ENCODE peak calls at places on chromosomes 4 and X, in six cellular contexts. Q is HCT116, J is hepatocyte, M is MM.1S, Y is GM23338, N is neural progenitor cell. K is an unnamed sample.

GRCh38 chr4:106659386-106659785 is 290.8 kb upstream of the GIMD1 start:
- DNase-seq in Q (no peak), J (no peak), M (no peak), Y (no peak), N (no peak), K (no peak)

GRCh38 chrX:130082244-130083106 is 27.8 kb downstream of the ELF4 start:
- DNase-seq in Q (no peak), J (no peak), M (peak), Y (no peak), N (no peak), K (no peak)

GRCh38 chr4:571838-572572 is 4.1 kb downstream of the TMEM271 start:
- DNase-seq in Q (no peak), J (no peak), M (no peak), Y (no peak), N (no peak), K (no peak)

GRCh38 chr4:144575181-144575580 is 70.8 kb upstream of the HHIP start:
- DNase-seq in Q (no peak), J (peak), M (no peak), Y (peak), N (no peak), K (peak)

GRCh38 chr4:168569066-168569908 is 72.4 kb downstream of the PALLD start:
- DNase-seq in Q (peak), J (peak), M (no peak), Y (no peak), N (no peak), K (no peak)

GRCh38 chrX:43741843-43742573 is 85.9 kb downstream of the MAOA start:
- DNase-seq in Q (no peak), J (no peak), M (no peak), Y (no peak), N (no peak), K (peak)

GRCh38 chr4:14196141-14196540 is 568.6 kb upstream of the BOD1L1 start:
- DNase-seq in Q (no peak), J (peak), M (peak), Y (peak), N (peak), K (peak)

GRCh38 chrX:144531877-144532276 is 648.0 kb downstream of the UBE2NL start:
- DNase-seq in Q (no peak), J (no peak), M (no peak), Y (no peak), N (no peak), K (no peak)

GRCh38 chr4:100935090-100935489 is 412.2 kb downstream of the PPP3CA start:
- DNase-seq in Q (peak), J (no peak), M (peak), Y (peak), N (no peak), K (peak)

GRCh38 chr4:153731239-153731638 is 28.6 kb downstream of the RNF175 start:
- DNase-seq in Q (no peak), J (peak), M (no peak), Y (no peak), N (no peak), K (no peak)

GRCh38 chr4:144399927-144400326 is 246.0 kb upstream of the HHIP start:
- DNase-seq in Q (peak), J (peak), M (peak), Y (no peak), N (no peak), K (peak)

GRCh38 chrX:22057667-22058066 is 25.5 kb downstream of the PHEX start:
- DNase-seq in Q (no peak), J (no peak), M (no peak), Y (no peak), N (no peak), K (no peak)

GRCh38 chr4:121938282-121939092 is 13.4 kb downstream of the TRPC3 start:
- DNase-seq in Q (no peak), J (no peak), M (no peak), Y (no peak), N (no peak), K (no peak)

GRCh38 chrX:20545538-20545937 is 278.8 kb upstream of the RPS6KA3 start:
- DNase-seq in Q (no peak), J (no peak), M (no peak), Y (no peak), N (no peak), K (no peak)

GRCh38 chr4:44447563-44448504 is 775 bp downstream of the KCTD8 start:
- DNase-seq in Q (no peak), J (peak), M (peak), Y (peak), N (peak), K (peak)

GRCh38 chrX:12370444-12371089 is 232.3 kb downstream of the FRMPD4 start:
- DNase-seq in Q (no peak), J (no peak), M (no peak), Y (no peak), N (no peak), K (no peak)

GRCh38 chrX:150486011-150486410 is 82.4 kb upstream of the MTM1 start:
- DNase-seq in Q (peak), J (peak), M (peak), Y (peak), N (peak), K (peak)

GRCh38 chr4:184803133-184803532 is 22.6 kb downstream of the ACSL1 start:
- DNase-seq in Q (no peak), J (no peak), M (no peak), Y (no peak), N (no peak), K (no peak)

GRCh38 chr4:42302348-42302747 is 94.9 kb upstream of the SHISA3 start:
- DNase-seq in Q (peak), J (peak), M (peak), Y (peak), N (peak), K (peak)

GRCh38 chr4:173124209-173124865 is 44.3 kb upstream of the GALNT7 start:
- DNase-seq in Q (no peak), J (no peak), M (no peak), Y (no peak), N (no peak), K (no peak)

GRCh38 chr4:75786526-75786925 is 62.1 kb downstream of the USO1 start:
- DNase-seq in Q (no peak), J (no peak), M (no peak), Y (no peak), N (no peak), K (no peak)

GRCh38 chr4:178086324-178086723 is 644.1 kb upstream of the AGA start:
- DNase-seq in Q (peak), J (peak), M (no peak), Y (peak), N (peak), K (peak)

GRCh38 chr4:101347267-101347556 is at the start of gene PPP3CA:
- DNase-seq in Q (no peak), J (no peak), M (no peak), Y (no peak), N (no peak), K (no peak)

GRCh38 chr4:6359536-6360308 is 90.1 kb downstream of the WFS1 start:
- DNase-seq in Q (no peak), J (no peak), M (no peak), Y (no peak), N (no peak), K (no peak)

GRCh38 chrX:1453951-1454785 is 1.5 kb upstream of the ASMTL start:
- DNase-seq in Q (peak), J (peak), M (peak), Y (peak), N (peak), K (peak)

GRCh38 chr4:90292438-90292837 is 165.2 kb downstream of the CCSER1 start:
- DNase-seq in Q (no peak), J (no peak), M (no peak), Y (no peak), N (no peak), K (no peak)

GRCh38 chrX:132737743-132738142 is 220.7 kb downstream of the HS6ST2 start:
- DNase-seq in Q (peak), J (no peak), M (peak), Y (no peak), N (no peak), K (peak)

GRCh38 chrX:20863649-20864048 is 510.6 kb upstream of the CNKSR2 start:
- DNase-seq in Q (no peak), J (no peak), M (no peak), Y (no peak), N (no peak), K (no peak)

GRCh38 chrX:8939344-8939743 is 94.6 kb downstream of the FAM9B start:
- DNase-seq in Q (no peak), J (no peak), M (no peak), Y (no peak), N (no peak), K (peak)

GRCh38 chrX:4238916-4239315 is 525.5 kb upstream of the PRKX start:
- DNase-seq in Q (no peak), J (no peak), M (no peak), Y (no peak), N (no peak), K (no peak)

DNA sequence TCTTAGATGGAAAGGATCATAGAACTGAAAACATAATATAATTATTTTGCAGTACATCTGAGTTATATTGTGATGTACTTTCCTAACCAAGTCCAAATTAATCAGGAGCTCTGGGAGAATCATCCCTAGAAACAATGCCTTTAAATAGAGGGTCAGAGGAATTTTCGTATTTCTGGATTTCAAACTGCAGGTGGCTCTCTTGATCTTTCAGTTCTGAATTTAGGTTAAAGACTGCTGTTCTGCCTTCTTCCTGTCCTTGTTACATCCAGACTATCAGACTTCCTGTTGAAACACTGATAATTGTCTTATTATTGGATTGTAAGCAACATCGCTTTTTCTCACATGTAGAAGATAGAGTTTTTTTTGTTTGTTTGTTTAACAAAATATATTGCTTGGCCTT is 142.7 kb downstream of the RPA4 start:
- DNase-seq in Q (no peak), J (peak), M (peak), Y (peak), N (peak), K (peak)
- TF ChIP-seq CTCF in Q (no peak), J (peak), M (no peak), Y (peak), N (peak), K (peak)

DNA sequence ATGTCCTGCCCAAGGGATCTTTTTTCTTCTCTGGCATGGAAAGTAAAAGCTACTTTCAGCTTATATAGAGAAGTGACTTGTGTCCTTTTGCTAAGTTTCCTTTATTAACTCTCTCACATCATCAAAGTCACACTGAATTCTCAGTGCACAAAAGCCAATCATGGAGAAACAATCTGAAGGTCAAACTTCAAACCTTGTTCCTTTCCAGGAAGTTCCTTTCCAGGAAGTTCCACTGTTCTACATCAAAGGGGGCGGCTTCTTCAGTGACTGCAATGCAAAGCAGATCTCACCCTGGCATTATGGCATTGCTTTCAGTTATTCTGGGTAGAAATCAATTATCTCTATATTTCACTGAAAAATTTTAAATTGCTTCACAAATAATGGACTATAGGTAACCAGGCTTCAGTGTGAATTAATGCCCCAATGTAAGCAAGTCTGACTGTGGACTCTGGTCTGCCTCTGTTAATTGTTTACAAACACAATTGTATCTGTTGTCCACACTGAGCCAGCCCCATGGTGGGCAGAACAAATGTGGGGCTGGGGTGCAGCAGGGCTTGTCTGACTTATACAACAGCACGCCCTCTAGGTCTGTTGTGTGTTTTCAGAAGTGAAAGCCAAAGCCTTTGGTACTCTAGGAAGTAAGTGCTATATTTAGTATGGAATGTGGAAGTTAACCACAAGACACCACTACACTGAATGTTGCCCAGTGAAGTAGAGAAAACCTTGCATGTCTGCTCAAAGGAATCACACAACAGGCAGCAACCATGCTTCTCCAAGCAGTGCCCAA is 98.8 kb downstream of the CDS1 start:
- DNase-seq in Q (no peak), J (peak), M (peak), Y (no peak), N (peak), K (peak)
- TF ChIP-seq EZH2phosphoT487 in Q (no peak), J (no peak), M (no peak), Y (no peak), N (no peak), K (no peak)

GRCh38 chr4:46992338-46992737 is 1.0 kb downstream of the GABRA4 start:
- DNase-seq in Q (no peak), J (no peak), M (no peak), Y (peak), N (peak), K (no peak)

GRCh38 chr4:46994007-46994405 is 625 bp upstream of the GABRA4 start:
- DNase-seq in Q (no peak), J (no peak), M (no peak), Y (peak), N (peak), K (no peak)

DNA sequence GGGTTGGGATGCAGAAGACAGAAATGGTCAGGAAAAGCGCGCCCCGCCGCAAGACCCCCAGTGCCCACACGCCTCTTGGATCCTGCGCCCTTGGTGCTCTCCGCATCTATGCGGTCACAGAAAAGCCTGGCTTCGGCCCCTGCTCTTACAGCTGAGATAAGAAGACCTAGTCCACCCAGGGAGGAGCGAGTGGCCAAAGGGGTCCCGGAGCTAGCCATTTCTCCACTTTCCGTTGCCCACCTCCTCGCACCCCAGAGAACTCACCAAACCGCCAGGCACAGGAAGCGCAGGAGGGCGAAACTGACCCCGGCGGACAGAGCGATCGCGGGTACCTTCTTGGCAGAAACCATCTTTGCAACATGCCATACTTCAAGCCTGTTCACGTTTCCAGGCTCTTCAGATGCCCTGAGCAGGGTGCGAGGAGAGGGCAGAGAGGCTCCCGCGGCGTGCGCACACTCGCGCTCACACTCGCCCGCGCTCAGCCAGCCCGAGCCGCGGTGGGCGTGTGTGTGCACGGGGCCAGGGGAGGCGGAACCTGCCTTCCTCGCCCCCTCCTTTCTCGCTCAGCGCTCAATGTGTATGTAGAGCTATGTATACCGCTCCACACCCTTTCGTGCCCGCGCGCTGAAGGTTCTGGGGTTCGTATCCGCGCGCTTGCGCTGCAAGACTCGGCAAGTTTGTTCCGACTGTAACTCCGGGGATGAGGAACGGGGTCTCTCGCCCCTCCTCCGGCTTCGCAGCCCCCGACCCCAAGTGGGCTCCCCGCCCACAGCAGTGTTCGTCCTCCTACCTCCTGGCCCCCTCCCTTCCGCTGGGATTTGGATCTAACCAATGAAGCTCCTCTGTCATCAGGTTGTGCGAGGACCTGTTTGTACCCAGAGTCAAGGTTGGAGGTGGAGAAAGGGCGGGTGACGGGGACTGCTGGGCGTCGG is at the start of gene GABRA4:
- DNase-seq in Q (no peak), J (peak), M (no peak), Y (peak), N (peak), K (no peak)
- TF ChIP-seq EZH2 in Q (no peak), J (peak), M (no peak), Y (peak), N (peak), K (no peak)

GRCh38 chr4:78703079-78703478 is 73.1 kb upstream of the BMP2K start:
- DNase-seq in Q (no peak), J (no peak), M (no peak), Y (no peak), N (no peak), K (no peak)
- TF ChIP-seq CTCF in Q (no peak), J (no peak), M (no peak), Y (no peak), N (no peak), K (no peak)

GRCh38 chrX:107716816-107717700 is 58.5 kb downstream of the TSC22D3 start:
- DNase-seq in Q (peak), J (peak), M (peak), Y (peak), N (peak), K (peak)
- TF ChIP-seq EZH2phosphoT487 in Q (no peak), J (no peak), M (no peak), Y (no peak), N (no peak), K (no peak)

DNA sequence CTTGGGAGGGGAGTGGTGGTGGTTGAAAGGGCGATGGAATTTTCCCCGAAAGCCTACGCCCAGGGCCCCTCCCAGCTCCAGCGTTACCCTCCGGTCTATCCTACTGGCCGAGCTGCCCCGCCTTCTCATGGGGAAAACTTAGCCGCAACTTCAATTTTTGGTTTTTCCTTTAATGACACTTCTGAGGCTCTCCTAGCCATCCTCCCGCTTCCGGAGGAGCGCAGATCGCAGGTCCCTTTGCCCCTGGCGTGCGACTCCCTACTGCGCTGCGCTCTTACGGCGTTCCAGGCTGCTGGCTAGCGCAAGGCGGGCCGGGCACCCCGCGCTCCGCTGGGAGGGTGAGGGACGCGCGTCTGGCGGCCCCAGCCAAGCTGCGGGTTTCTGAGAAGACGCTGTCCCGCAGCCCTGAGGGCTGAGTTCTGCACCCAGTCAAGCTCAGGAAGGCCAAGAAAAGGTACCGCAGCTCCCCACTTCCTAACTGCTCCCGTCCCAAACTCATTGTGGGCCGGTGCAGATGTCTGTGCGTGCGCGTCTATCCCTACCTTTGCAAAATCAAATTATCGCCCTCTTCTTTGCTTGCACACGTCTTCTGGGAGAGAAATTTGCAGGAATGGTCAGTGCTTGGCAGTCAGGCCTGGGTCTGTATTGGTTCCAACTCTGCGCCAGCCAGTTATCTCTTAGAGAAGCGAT is 533 bp downstream of the IL15 start:
- DNase-seq in Q (peak), J (peak), M (peak), Y (peak), N (peak), K (peak)
- TF ChIP-seq EZH2 in Q (no peak), J (no peak), M (no peak), Y (no peak), N (peak), K (no peak)

K was measured in PC-3.